ENCODE peak calls at places on chromosome 22, in four cellular contexts. L is AG20443, Z is GM19239, W is OCI-LY7. M is an unnamed sample.

GRCh38 chr22:43006753-43007152 is 8.2 kb downstream of the PACSIN2 start:
- DNase-seq in L (no peak), W (no peak), Z (no peak), M (no peak)

GRCh38 chr22:17931400-17931825 is 92.9 kb downstream of the MICAL3 start:
- DNase-seq in W (no peak), L (peak; percentile 63), Z (no peak), M (no peak)

GRCh38 chr22:45344339-45344738 is 34.6 kb downstream of the FAM118A start:
- DNase-seq in Z (no peak), W (no peak), L (no peak), M (peak; percentile 13)

GRCh38 chr22:19991645-19992451 is 24.8 kb downstream of the ARVCF start:
- DNase-seq in L (no peak), Z (no peak), W (no peak), M (no peak)

GRCh38 chr22:50272103-50272782 is 2.1 kb upstream of the MAPK11 start:
- DNase-seq in W (no peak), Z (no peak), L (no peak), M (no peak)

GRCh38 chr22:24961217-24961844 is 8.8 kb downstream of the KIAA1671 start:
- DNase-seq in Z (no peak), L (no peak), W (no peak), M (no peak)

GRCh38 chr22:35957589-35957988 is 71.0 kb downstream of the RBFOX2 start:
- DNase-seq in W (no peak), Z (no peak), L (no peak), M (no peak)

GRCh38 chr22:39674536-39674935 is 104.0 kb downstream of the CACNA1I start:
- DNase-seq in Z (no peak), L (no peak), W (no peak), M (no peak)

GRCh38 chr22:45807156-45807915 is 135.7 kb downstream of the ATXN10 start:
- DNase-seq in L (no peak), Z (no peak), W (no peak), M (no peak)

GRCh38 chr22:20324139-20324516 is 4.3 kb upstream of the DGCR6L start:
- DNase-seq in W (no peak), Z (no peak), L (no peak), M (no peak)

GRCh38 chr22:30267382-30268302 is 991 bp upstream of the OSM start:
- DNase-seq in Z (no peak), W (no peak), L (no peak), M (no peak)

GRCh38 chr22:41425704-41426365 is 20.8 kb downstream of the TOB2 start:
- DNase-seq in Z (no peak), L (no peak), W (no peak), M (no peak)

GRCh38 chr22:27405672-27406388 is 395.7 kb downstream of the MN1 start:
- DNase-seq in Z (peak; percentile 25), L (peak; percentile 89), W (peak; percentile 46), M (peak; percentile 48)